ENCODE peak calls at places on chromosome 4, in nine cellular contexts. One of them, this sample, is unnamed.

GRCh38 chr4:7285244-7286122 is 93.1 kb downstream of the SORCS2 start:
- DNase-seq in endodermal cell: no peak
- DNase-seq in neural progenitor cell: no peak
- DNase-seq in pancreas: no peak
- DNase-seq in mesenchymal stem cell: no peak
- DNase-seq in CD8-positive, alpha-beta T cell: no peak
- DNase-seq in cardiac muscle cell: no peak
- DNase-seq in aorta: peak; percentile 72
- DNase-seq in vagina: no peak
- DNase-seq in this sample: no peak

GRCh38 chr4:176601156-176601555 is 191.6 kb downstream of the VEGFC start:
- DNase-seq in endodermal cell: no peak
- DNase-seq in neural progenitor cell: no peak
- DNase-seq in pancreas: no peak
- DNase-seq in mesenchymal stem cell: no peak
- DNase-seq in CD8-positive, alpha-beta T cell: no peak
- DNase-seq in cardiac muscle cell: no peak
- DNase-seq in aorta: no peak
- DNase-seq in vagina: no peak
- DNase-seq in this sample: no peak

GRCh38 chr4:118313098-118313497 is 39.7 kb downstream of the PRSS12 start:
- DNase-seq in endodermal cell: peak; percentile 50
- DNase-seq in neural progenitor cell: peak; percentile 16
- DNase-seq in pancreas: no peak
- DNase-seq in mesenchymal stem cell: peak; percentile 69
- DNase-seq in CD8-positive, alpha-beta T cell: no peak
- DNase-seq in cardiac muscle cell: no peak
- DNase-seq in aorta: no peak
- DNase-seq in vagina: no peak
- DNase-seq in this sample: no peak

GRCh38 chr4:5069916-5070315 is 18.6 kb downstream of the STK32B start:
- DNase-seq in endodermal cell: no peak
- DNase-seq in neural progenitor cell: no peak
- DNase-seq in pancreas: no peak
- DNase-seq in mesenchymal stem cell: no peak
- DNase-seq in CD8-positive, alpha-beta T cell: no peak
- DNase-seq in cardiac muscle cell: no peak
- DNase-seq in aorta: no peak
- DNase-seq in vagina: no peak
- DNase-seq in this sample: no peak

GRCh38 chr4:38605794-38606586 is 58.0 kb upstream of the KLF3 start:
- DNase-seq in endodermal cell: no peak
- DNase-seq in neural progenitor cell: peak; percentile 38
- DNase-seq in pancreas: no peak
- DNase-seq in mesenchymal stem cell: peak; percentile 42
- DNase-seq in CD8-positive, alpha-beta T cell: no peak
- DNase-seq in cardiac muscle cell: peak; percentile 25
- DNase-seq in aorta: no peak
- DNase-seq in vagina: no peak
- DNase-seq in this sample: no peak

GRCh38 chr4:168183717-168184571 is 91.6 kb downstream of the ANXA10 start:
- DNase-seq in endodermal cell: no peak
- DNase-seq in neural progenitor cell: peak; percentile 18
- DNase-seq in pancreas: no peak
- DNase-seq in mesenchymal stem cell: peak; percentile 43
- DNase-seq in CD8-positive, alpha-beta T cell: no peak
- DNase-seq in cardiac muscle cell: peak; percentile 42
- DNase-seq in aorta: no peak
- DNase-seq in vagina: no peak
- DNase-seq in this sample: peak; percentile 5

GRCh38 chr4:1601852-1602525 is 82.1 kb downstream of the FAM53A start:
- DNase-seq in endodermal cell: no peak
- DNase-seq in neural progenitor cell: no peak
- DNase-seq in pancreas: peak; percentile 41
- DNase-seq in mesenchymal stem cell: no peak
- DNase-seq in CD8-positive, alpha-beta T cell: no peak
- DNase-seq in cardiac muscle cell: peak; percentile 28
- DNase-seq in aorta: peak; percentile 30
- DNase-seq in vagina: no peak
- DNase-seq in this sample: no peak

GRCh38 chr4:173415885-173416658 is 17.2 kb upstream of the SCRG1 start:
- DNase-seq in endodermal cell: no peak
- DNase-seq in neural progenitor cell: no peak
- DNase-seq in pancreas: no peak
- DNase-seq in mesenchymal stem cell: no peak
- DNase-seq in CD8-positive, alpha-beta T cell: no peak
- DNase-seq in cardiac muscle cell: no peak
- DNase-seq in aorta: peak; percentile 79
- DNase-seq in vagina: no peak
- DNase-seq in this sample: no peak

GRCh38 chr4:122827899-122828601 is 1.4 kb downstream of the FGF2 start:
- DNase-seq in endodermal cell: peak; percentile 89
- DNase-seq in neural progenitor cell: peak; percentile 85
- DNase-seq in pancreas: no peak
- DNase-seq in mesenchymal stem cell: peak; percentile 86
- DNase-seq in CD8-positive, alpha-beta T cell: no peak
- DNase-seq in cardiac muscle cell: peak; percentile 19
- DNase-seq in aorta: no peak
- DNase-seq in vagina: no peak
- DNase-seq in this sample: no peak

GRCh38 chr4:123462007-123462406 is 65.4 kb downstream of the SPRY1 start:
- DNase-seq in endodermal cell: no peak
- DNase-seq in neural progenitor cell: no peak
- DNase-seq in pancreas: no peak
- DNase-seq in mesenchymal stem cell: peak; percentile 24
- DNase-seq in CD8-positive, alpha-beta T cell: no peak
- DNase-seq in cardiac muscle cell: no peak
- DNase-seq in aorta: no peak
- DNase-seq in vagina: no peak
- DNase-seq in this sample: no peak

GRCh38 chr4:8282134-8282641 is 12.6 kb downstream of the HTRA3 start:
- DNase-seq in endodermal cell: no peak
- DNase-seq in neural progenitor cell: no peak
- DNase-seq in pancreas: peak; percentile 35
- DNase-seq in mesenchymal stem cell: no peak
- DNase-seq in CD8-positive, alpha-beta T cell: no peak
- DNase-seq in cardiac muscle cell: no peak
- DNase-seq in aorta: peak; percentile 32
- DNase-seq in vagina: no peak
- DNase-seq in this sample: no peak

GRCh38 chr4:18571252-18571885 is 549.8 kb upstream of the LCORL start:
- DNase-seq in endodermal cell: no peak
- DNase-seq in neural progenitor cell: no peak
- DNase-seq in pancreas: no peak
- DNase-seq in mesenchymal stem cell: no peak
- DNase-seq in CD8-positive, alpha-beta T cell: no peak
- DNase-seq in cardiac muscle cell: no peak
- DNase-seq in aorta: no peak
- DNase-seq in vagina: no peak
- DNase-seq in this sample: no peak

GRCh38 chr4:145301386-145302080 is 121.1 kb upstream of the OTUD4 start:
- DNase-seq in endodermal cell: no peak
- DNase-seq in neural progenitor cell: no peak
- DNase-seq in pancreas: no peak
- DNase-seq in mesenchymal stem cell: peak; percentile 15
- DNase-seq in CD8-positive, alpha-beta T cell: no peak
- DNase-seq in cardiac muscle cell: no peak
- DNase-seq in aorta: no peak
- DNase-seq in vagina: no peak
- DNase-seq in this sample: no peak

GRCh38 chr4:2281575-2282343 is 19.9 kb upstream of the MXD4 start:
- DNase-seq in endodermal cell: no peak
- DNase-seq in neural progenitor cell: no peak
- DNase-seq in pancreas: peak; percentile 16
- DNase-seq in mesenchymal stem cell: no peak
- DNase-seq in CD8-positive, alpha-beta T cell: peak; percentile 87
- DNase-seq in cardiac muscle cell: no peak
- DNase-seq in aorta: peak; percentile 48
- DNase-seq in vagina: no peak
- DNase-seq in this sample: peak; percentile 94

GRCh38 chr4:57159866-57160265 is 49.7 kb upstream of the IGFBP7 start:
- DNase-seq in endodermal cell: no peak
- DNase-seq in neural progenitor cell: no peak
- DNase-seq in pancreas: no peak
- DNase-seq in mesenchymal stem cell: peak; percentile 33
- DNase-seq in CD8-positive, alpha-beta T cell: no peak
- DNase-seq in cardiac muscle cell: no peak
- DNase-seq in aorta: no peak
- DNase-seq in vagina: no peak
- DNase-seq in this sample: no peak

GRCh38 chr4:57158762-57159161 is 48.6 kb upstream of the IGFBP7 start:
- DNase-seq in endodermal cell: no peak
- DNase-seq in neural progenitor cell: no peak
- DNase-seq in pancreas: no peak
- DNase-seq in mesenchymal stem cell: no peak
- DNase-seq in CD8-positive, alpha-beta T cell: no peak
- DNase-seq in cardiac muscle cell: no peak
- DNase-seq in aorta: no peak
- DNase-seq in vagina: no peak
- DNase-seq in this sample: no peak

GRCh38 chr4:57158221-57158620 is 48.0 kb upstream of the IGFBP7 start:
- DNase-seq in endodermal cell: no peak
- DNase-seq in neural progenitor cell: no peak
- DNase-seq in pancreas: no peak
- DNase-seq in mesenchymal stem cell: no peak
- DNase-seq in CD8-positive, alpha-beta T cell: no peak
- DNase-seq in cardiac muscle cell: no peak
- DNase-seq in aorta: no peak
- DNase-seq in vagina: no peak
- DNase-seq in this sample: no peak

GRCh38 chr4:57163530-57164459 is 53.6 kb upstream of the IGFBP7 start:
- DNase-seq in endodermal cell: peak; percentile 96
- DNase-seq in neural progenitor cell: peak; percentile 89
- DNase-seq in pancreas: peak; percentile 88
- DNase-seq in mesenchymal stem cell: peak; percentile 87
- DNase-seq in CD8-positive, alpha-beta T cell: peak; percentile 78
- DNase-seq in cardiac muscle cell: peak; percentile 90
- DNase-seq in aorta: peak; percentile 86
- DNase-seq in vagina: peak; percentile 84
- DNase-seq in this sample: peak; percentile 80

GRCh38 chr4:57162499-57163019 is 52.4 kb upstream of the IGFBP7 start:
- DNase-seq in endodermal cell: no peak
- DNase-seq in neural progenitor cell: no peak
- DNase-seq in pancreas: no peak
- DNase-seq in mesenchymal stem cell: no peak
- DNase-seq in CD8-positive, alpha-beta T cell: no peak
- DNase-seq in cardiac muscle cell: no peak
- DNase-seq in aorta: no peak
- DNase-seq in vagina: no peak
- DNase-seq in this sample: no peak
- H3K4me1 ChIP-seq in endodermal cell: no peaks in the 10 kb centered on the region
- H3K4me1 ChIP-seq in neural progenitor cell: peaks cover 2% of the 10 kb centered on the region
- H3K4me1 ChIP-seq in pancreas: no peaks in the 10 kb centered on the region
- H3K4me1 ChIP-seq in mesenchymal stem cell: peaks cover 2% of the 10 kb centered on the region
- H3K4me1 ChIP-seq in CD8-positive, alpha-beta T cell: no peaks in the 10 kb centered on the region
- H3K4me1 ChIP-seq in cardiac muscle cell: no peaks in the 10 kb centered on the region
- H3K4me1 ChIP-seq in aorta: no peaks in the 10 kb centered on the region
- H3K4me1 ChIP-seq in vagina: peaks cover 8% of the 10 kb centered on the region
- H3K4me1 ChIP-seq in this sample: no peaks in the 10 kb centered on the region

GRCh38 chr4:302381-302780 is 2.9 kb downstream of the ZNF732 start:
- DNase-seq in endodermal cell: no peak
- DNase-seq in neural progenitor cell: no peak
- DNase-seq in pancreas: no peak
- DNase-seq in mesenchymal stem cell: no peak
- DNase-seq in CD8-positive, alpha-beta T cell: no peak
- DNase-seq in cardiac muscle cell: no peak
- DNase-seq in aorta: no peak
- DNase-seq in vagina: no peak
- DNase-seq in this sample: no peak
- H3K9me3 ChIP-seq in endodermal cell: peaks cover 62% of the 10 kb centered on the region
- H3K9me3 ChIP-seq in neural progenitor cell: no peaks in the 10 kb centered on the region
- H3K9me3 ChIP-seq in pancreas: no peaks in the 10 kb centered on the region
- H3K9me3 ChIP-seq in mesenchymal stem cell: peaks cover 62% of the 10 kb centered on the region
- H3K9me3 ChIP-seq in CD8-positive, alpha-beta T cell: peaks cover 5% of the 10 kb centered on the region
- H3K9me3 ChIP-seq in cardiac muscle cell: no peaks in the 10 kb centered on the region
- H3K9me3 ChIP-seq in aorta: no peaks in the 10 kb centered on the region
- H3K9me3 ChIP-seq in vagina: no peaks in the 10 kb centered on the region
- H3K9me3 ChIP-seq in this sample: peaks cover 36% of the 10 kb centered on the region

GRCh38 chr4:90081432-90082195 is 45.6 kb upstream of the CCSER1 start:
- DNase-seq in endodermal cell: peak; percentile 58
- DNase-seq in neural progenitor cell: no peak
- DNase-seq in pancreas: no peak
- DNase-seq in mesenchymal stem cell: no peak
- DNase-seq in CD8-positive, alpha-beta T cell: no peak
- DNase-seq in cardiac muscle cell: no peak
- DNase-seq in aorta: no peak
- DNase-seq in vagina: no peak
- DNase-seq in this sample: no peak

GRCh38 chr4:90084277-90084966 is 42.8 kb upstream of the CCSER1 start:
- DNase-seq in endodermal cell: no peak
- DNase-seq in neural progenitor cell: no peak
- DNase-seq in pancreas: no peak
- DNase-seq in mesenchymal stem cell: no peak
- DNase-seq in CD8-positive, alpha-beta T cell: no peak
- DNase-seq in cardiac muscle cell: no peak
- DNase-seq in aorta: no peak
- DNase-seq in vagina: no peak
- DNase-seq in this sample: no peak

GRCh38 chr4:90084967-90085295 is 42.3 kb upstream of the CCSER1 start:
- DNase-seq in endodermal cell: no peak
- DNase-seq in neural progenitor cell: no peak
- DNase-seq in pancreas: no peak
- DNase-seq in mesenchymal stem cell: no peak
- DNase-seq in CD8-positive, alpha-beta T cell: no peak
- DNase-seq in cardiac muscle cell: no peak
- DNase-seq in aorta: no peak
- DNase-seq in vagina: no peak
- DNase-seq in this sample: no peak

GRCh38 chr4:90078440-90078839 is 48.8 kb upstream of the CCSER1 start:
- DNase-seq in endodermal cell: no peak
- DNase-seq in neural progenitor cell: no peak
- DNase-seq in pancreas: no peak
- DNase-seq in mesenchymal stem cell: peak; percentile 21
- DNase-seq in CD8-positive, alpha-beta T cell: no peak
- DNase-seq in cardiac muscle cell: no peak
- DNase-seq in aorta: no peak
- DNase-seq in vagina: no peak
- DNase-seq in this sample: no peak

DNA sequence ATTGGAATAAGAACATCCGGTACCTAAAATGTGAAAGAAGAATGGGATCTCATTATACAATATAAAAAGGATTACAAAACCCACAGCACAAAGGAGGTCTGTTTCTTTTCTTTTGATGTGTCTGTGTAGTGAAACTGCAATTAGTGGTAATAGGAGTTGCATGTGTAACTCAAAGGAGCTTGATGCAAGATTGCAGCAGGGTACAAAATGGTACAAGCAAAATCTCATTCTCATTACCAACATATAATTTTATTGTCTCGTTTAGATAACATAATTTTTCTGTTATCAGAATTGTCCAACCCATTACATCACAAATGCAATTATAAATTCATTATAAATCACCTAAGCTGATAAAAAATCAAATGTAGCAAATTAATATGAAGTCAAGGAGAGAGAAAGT is 47.1 kb upstream of the CCSER1 start:
- DNase-seq in endodermal cell: no peak
- DNase-seq in neural progenitor cell: no peak
- DNase-seq in pancreas: no peak
- DNase-seq in mesenchymal stem cell: no peak
- DNase-seq in CD8-positive, alpha-beta T cell: no peak
- DNase-seq in cardiac muscle cell: no peak
- DNase-seq in aorta: no peak
- DNase-seq in vagina: no peak
- DNase-seq in this sample: no peak
- H3K4me1 ChIP-seq in endodermal cell: peaks cover 10% of the 10 kb centered on the region
- H3K4me1 ChIP-seq in neural progenitor cell: peaks cover 8% of the 10 kb centered on the region
- H3K4me1 ChIP-seq in pancreas: no peaks in the 10 kb centered on the region
- H3K4me1 ChIP-seq in mesenchymal stem cell: no peaks in the 10 kb centered on the region
- H3K4me1 ChIP-seq in CD8-positive, alpha-beta T cell: no peaks in the 10 kb centered on the region
- H3K4me1 ChIP-seq in cardiac muscle cell: no peaks in the 10 kb centered on the region
- H3K4me1 ChIP-seq in aorta: no peaks in the 10 kb centered on the region
- H3K4me1 ChIP-seq in vagina: no peaks in the 10 kb centered on the region
- H3K4me1 ChIP-seq in this sample: no peaks in the 10 kb centered on the region

GRCh38 chr4:105466580-105466979 is 7.3 kb downstream of the PPA2 start:
- DNase-seq in endodermal cell: no peak
- DNase-seq in neural progenitor cell: no peak
- DNase-seq in pancreas: no peak
- DNase-seq in mesenchymal stem cell: no peak
- DNase-seq in CD8-positive, alpha-beta T cell: no peak
- DNase-seq in cardiac muscle cell: no peak
- DNase-seq in aorta: no peak
- DNase-seq in vagina: no peak
- DNase-seq in this sample: no peak
- H3K9me3 ChIP-seq in endodermal cell: no peaks in the 10 kb centered on the region
- H3K9me3 ChIP-seq in neural progenitor cell: no peaks in the 10 kb centered on the region
- H3K9me3 ChIP-seq in pancreas: no peaks in the 10 kb centered on the region
- H3K9me3 ChIP-seq in mesenchymal stem cell: no peaks in the 10 kb centered on the region
- H3K9me3 ChIP-seq in CD8-positive, alpha-beta T cell: no peaks in the 10 kb centered on the region
- H3K9me3 ChIP-seq in cardiac muscle cell: no peaks in the 10 kb centered on the region
- H3K9me3 ChIP-seq in aorta: no peaks in the 10 kb centered on the region
- H3K9me3 ChIP-seq in vagina: no peaks in the 10 kb centered on the region
- H3K9me3 ChIP-seq in this sample: no peaks in the 10 kb centered on the region